ENCODE peak calls at places on chromosomes 12 and 14, in eight cellular contexts. V is ovary, J is BJ, T is fibroblast of pulmonary artery, B is choroid plexus epithelial cell, D is sigmoid colon, Q is PC-3, W is PC-9. L is an unnamed sample.

GRCh38 chr12:108146035-108146893 is 17.2 kb downstream of the WSCD2 start:
- DNase-seq in V (no peak), J (no peak), T (no peak), B (no peak), D (no peak), Q (no peak), W (no peak), L (no peak)

GRCh38 chr12:27970391-27970980 is 2.0 kb downstream of the PTHLH start:
- DNase-seq in V (peak), J (no peak), T (no peak), B (peak), D (peak), Q (peak), W (no peak), L (peak)

GRCh38 chr12:75155962-75156361 is 53.7 kb downstream of the KCNC2 start:
- DNase-seq in V (no peak), J (no peak), T (no peak), B (no peak), D (no peak), Q (no peak), W (no peak), L (no peak)

GRCh38 chr14:96039633-96040311 is 610 bp downstream of the C14orf132 start:
- DNase-seq in V (no peak), J (no peak), T (peak), B (peak), D (peak), Q (no peak), W (no peak), L (peak)

GRCh38 chr12:2654741-2655140 is 140.0 kb upstream of the FKBP4 start:
- DNase-seq in V (no peak), J (no peak), T (no peak), B (no peak), D (peak), Q (no peak), W (no peak), L (no peak)

GRCh38 chr12:29253916-29254625 is 105.0 kb downstream of the FAR2 start:
- DNase-seq in V (no peak), J (no peak), T (no peak), B (no peak), D (no peak), Q (no peak), W (no peak), L (no peak)

GRCh38 chr14:57390806-57391562 is 598 bp downstream of the NAA30 start:
- DNase-seq in V (no peak), J (no peak), T (no peak), B (peak), D (peak), Q (peak), W (peak), L (peak)

GRCh38 chr12:66197413-66198055 is 8.5 kb downstream of the IRAK3 start:
- DNase-seq in V (no peak), J (no peak), T (peak), B (peak), D (no peak), Q (no peak), W (no peak), L (peak)

GRCh38 chr12:43407816-43408645 is 144.0 kb downstream of the ADAMTS20 start:
- DNase-seq in V (no peak), J (peak), T (no peak), B (peak), D (no peak), Q (peak), W (no peak), L (peak)

GRCh38 chr12:47397664-47398281 is 308.1 kb downstream of the RPAP3 start:
- DNase-seq in V (no peak), J (no peak), T (peak), B (peak), D (no peak), Q (peak), W (peak), L (peak)

GRCh38 chr14:52031781-52032180 is 37.1 kb downstream of the NID2 start:
- DNase-seq in V (no peak), J (no peak), T (peak), B (peak), D (no peak), Q (no peak), W (no peak), L (peak)

DNA sequence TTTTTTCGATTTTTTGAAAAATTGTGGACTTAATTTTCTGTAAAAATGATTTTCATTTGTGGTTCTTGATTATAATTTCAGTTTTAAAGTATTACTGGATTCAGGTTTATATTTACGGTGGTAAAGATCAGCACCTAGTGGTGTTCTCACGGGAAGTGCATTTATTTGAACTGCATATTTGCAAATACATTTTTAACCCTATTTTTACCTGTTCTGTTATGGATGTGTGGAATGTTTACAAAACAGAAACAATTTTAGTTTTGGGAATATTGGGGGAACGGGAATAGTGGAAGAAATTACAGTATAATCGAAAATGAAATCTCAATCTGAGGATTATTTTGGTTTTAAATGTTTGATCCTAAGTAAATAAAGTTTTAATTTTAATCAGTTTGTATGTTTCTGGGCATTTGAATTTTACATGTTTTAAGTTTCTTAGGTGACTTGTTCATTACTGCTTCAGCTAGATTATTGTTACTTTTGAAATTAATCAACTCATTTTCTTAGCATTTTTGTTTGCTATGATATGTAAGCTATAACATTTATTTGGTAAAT is 805 bp downstream of the ATF7IP start:
- DNase-seq in V (no peak), J (no peak), T (peak), B (peak), D (no peak), Q (peak), W (no peak), L (no peak)
- TF ChIP-seq CTCF in V (no peak), J (peak), T (peak), B (no peak), D (no peak), Q (peak), W (peak), L (peak)

DNA sequence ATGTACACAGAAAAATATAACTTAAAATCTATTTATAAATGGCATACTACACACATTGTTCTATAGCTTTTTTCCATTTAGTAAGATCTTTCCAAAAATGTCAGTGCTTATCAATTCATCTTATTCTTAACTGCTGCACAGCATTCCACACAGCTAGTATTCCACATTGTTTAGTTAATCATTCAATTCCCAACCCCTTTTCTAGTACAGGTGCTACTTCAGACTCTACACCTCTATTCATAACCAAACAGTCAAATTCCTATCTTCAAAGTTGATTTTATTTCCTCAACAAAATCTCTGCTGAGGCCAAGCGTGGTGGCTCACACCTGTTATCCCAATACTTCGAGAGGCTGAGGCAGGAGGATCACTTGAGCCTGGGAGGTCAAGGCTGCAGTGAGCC is 12.3 kb upstream of the NEK9 start:
- DNase-seq in V (no peak), J (no peak), T (no peak), B (no peak), D (no peak), Q (no peak), W (no peak), L (no peak)
- H3K4me3 ChIP-seq in V (no peak), J (no peak), T (no peak), B (no peak), D (no peak), Q (no peak), W (no peak), L (no peak)

GRCh38 chr12:98002887-98003493 is 512.4 kb upstream of the TMPO start:
- DNase-seq in V (no peak), J (no peak), T (peak), B (peak), D (no peak), Q (peak), W (no peak), L (peak)
- TF ChIP-seq CTCF in V (no peak), J (no peak), T (peak), B (peak), D (no peak), Q (peak), W (peak), L (peak)

GRCh38 chr12:7127916-7128626 is 618 bp downstream of the RBP5 start:
- DNase-seq in V (no peak), J (no peak), T (no peak), B (no peak), D (peak), Q (no peak), W (no peak), L (no peak)
- H3K4me3 ChIP-seq in V (no peak), J (no peak), T (no peak), B (no peak), D (peak), Q (no peak), W (no peak), L (no peak)

DNA sequence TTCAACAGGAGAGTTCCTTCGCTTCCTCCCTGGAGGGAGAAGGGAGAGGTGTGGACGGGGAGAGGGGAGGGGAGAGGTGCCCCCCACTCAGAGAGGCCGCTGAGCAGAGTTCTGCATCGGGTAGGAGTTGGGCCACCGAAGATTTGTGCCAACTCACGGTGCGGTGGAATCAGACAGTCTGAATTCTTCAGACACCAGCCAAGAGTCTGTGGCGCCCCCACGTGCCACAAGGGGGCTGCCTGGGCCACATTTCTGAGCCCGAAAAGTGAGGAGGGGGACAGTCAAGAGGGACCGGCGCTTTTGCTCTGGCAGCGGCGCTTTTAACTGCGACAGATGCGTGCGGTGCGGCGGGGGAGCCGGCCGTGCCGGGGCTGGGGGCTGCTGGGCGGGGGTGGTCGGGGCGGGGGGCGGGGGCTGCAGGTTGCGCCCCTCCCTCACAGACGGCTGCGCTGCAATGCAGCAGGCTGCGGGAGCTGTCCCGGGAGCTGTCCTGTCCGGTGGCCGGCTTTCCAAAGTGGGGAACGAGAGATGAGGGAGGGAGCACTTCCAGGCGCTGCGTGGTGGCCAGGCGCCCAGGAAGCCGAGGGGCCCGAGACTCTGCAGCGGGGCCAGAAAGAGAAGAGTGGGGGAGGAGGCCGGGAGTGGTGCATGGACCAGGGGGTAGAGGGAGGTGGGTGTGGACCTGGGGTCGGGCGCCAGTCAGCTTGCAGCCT is 941 bp upstream of the RTL1 start:
- DNase-seq in V (peak), J (no peak), T (no peak), B (no peak), D (peak), Q (peak), W (no peak), L (no peak)
- TF ChIP-seq CTCF in V (no peak), J (peak), T (peak), B (peak), D (no peak), Q (peak), W (no peak), L (peak)

L was measured in fibroblast of the aortic adventitia.